ENCODE peak calls at places on chromosome 3, in six cellular contexts. M is SK-N-SH, T is ovary, O is A549, L is transverse colon, B is K562. C is an unnamed sample.
A peak's percentile ranks its signal among the peaks of the same experiment; 100 is the strongest.

GRCh38 chr3:12963869-12964712 is 109.1 kb downstream of the IQSEC1 start:
- DNase-seq in L (no peak), B (no peak), T (peak; percentile 58), O (no peak), M (no peak), C (peak; percentile 32)

GRCh38 chr3:172341482-172342059 is 106.7 kb downstream of the GHSR start:
- DNase-seq in B (peak; percentile 39), M (peak; percentile 54), L (no peak), T (no peak), O (peak; percentile 60), C (no peak)

GRCh38 chr3:52440671-52441070 is 4.2 kb downstream of the SEMA3G start:
- DNase-seq in O (no peak), T (no peak), M (no peak), L (no peak), B (no peak), C (no peak)

GRCh38 chr3:12954891-12955650 is 113.7 kb upstream of the RPL32 start:
- DNase-seq in M (peak; percentile 88), L (peak; percentile 86), O (no peak), B (no peak), T (peak; percentile 56), C (peak; percentile 65)

GRCh38 chr3:44903314-44903713 is 28.9 kb downstream of the TGM4 start:
- DNase-seq in T (no peak), B (no peak), M (no peak), O (no peak), L (no peak), C (no peak)

GRCh38 chr3:195356151-195357086 is 85.5 kb upstream of the XXYLT1 start:
- DNase-seq in O (no peak), L (no peak), B (no peak), T (peak; percentile 38), M (no peak), C (no peak)

GRCh38 chr3:86845731-86846130 is 145.2 kb downstream of the VGLL3 start:
- DNase-seq in L (no peak), O (no peak), B (no peak), T (no peak), M (no peak), C (no peak)

GRCh38 chr3:193593666-193594025 is 638 bp downstream of the OPA1 start:
- DNase-seq in M (peak; percentile 40), T (no peak), O (peak; percentile 7), L (no peak), B (peak; percentile 43), C (no peak)

GRCh38 chr3:192408721-192409151 is 318.6 kb downstream of the FGF12 start:
- DNase-seq in L (no peak), B (no peak), T (no peak), O (no peak), M (peak; percentile 9), C (no peak)

GRCh38 chr3:117349566-117349965 is 640.0 kb downstream of the TUSC7 start:
- DNase-seq in B (no peak), L (no peak), O (no peak), T (no peak), M (no peak), C (no peak)

GRCh38 chr3:18436213-18436612 is 11.1 kb upstream of the SATB1 start:
- DNase-seq in B (no peak), L (no peak), T (no peak), O (no peak), M (no peak), C (no peak)

GRCh38 chr3:112984485-112984884 is 6.3 kb upstream of the GTPBP8 start:
- DNase-seq in T (no peak), L (peak; percentile 31), O (no peak), B (no peak), M (no peak), C (no peak)

GRCh38 chr3:46370784-46371183 is at the start of gene CCR5:
- DNase-seq in L (no peak), B (no peak), T (no peak), M (no peak), O (no peak), C (no peak)

GRCh38 chr3:102530443-102531195 is 95.8 kb downstream of the ZPLD1 start:
- DNase-seq in M (no peak), O (peak; percentile 19), B (no peak), T (no peak), L (no peak), C (no peak)

GRCh38 chr3:48077835-48078234 is 61.6 kb upstream of the MAP4 start:
- DNase-seq in B (no peak), T (no peak), L (no peak), M (no peak), O (no peak), C (no peak)

GRCh38 chr3:11556851-11557644 is 86.7 kb downstream of the VGLL4 start:
- DNase-seq in T (peak; percentile 69), B (no peak), M (no peak), L (no peak), O (no peak), C (peak; percentile 57)

GRCh38 chr3:49244589-49245205 is 32.3 kb downstream of the C3orf62 start:
- DNase-seq in B (peak; percentile 13), T (no peak), L (no peak), O (peak; percentile 63), M (no peak), C (no peak)

GRCh38 chr3:123623346-123623880 is 38.6 kb upstream of the HACD2 start:
- DNase-seq in M (no peak), O (no peak), T (no peak), B (no peak), L (no peak), C (no peak)

GRCh38 chr3:9349321-9350117 is 13.3 kb upstream of the THUMPD3 start:
- DNase-seq in B (no peak), L (no peak), M (no peak), T (no peak), O (no peak), C (no peak)

GRCh38 chr3:113898892-113899291 is 48.9 kb upstream of the ZDHHC23 start:
- DNase-seq in L (no peak), T (no peak), B (no peak), M (no peak), O (no peak), C (no peak)

GRCh38 chr3:72042397-72043211 is 257.7 kb upstream of the PROK2 start:
- DNase-seq in L (no peak), O (no peak), M (no peak), B (peak; percentile 8), T (no peak), C (no peak)
- TF ChIP-seq EP300 in L (no peak), O (no peak), M (no peak), B (no peak), T (no peak), C (no peak)

DNA sequence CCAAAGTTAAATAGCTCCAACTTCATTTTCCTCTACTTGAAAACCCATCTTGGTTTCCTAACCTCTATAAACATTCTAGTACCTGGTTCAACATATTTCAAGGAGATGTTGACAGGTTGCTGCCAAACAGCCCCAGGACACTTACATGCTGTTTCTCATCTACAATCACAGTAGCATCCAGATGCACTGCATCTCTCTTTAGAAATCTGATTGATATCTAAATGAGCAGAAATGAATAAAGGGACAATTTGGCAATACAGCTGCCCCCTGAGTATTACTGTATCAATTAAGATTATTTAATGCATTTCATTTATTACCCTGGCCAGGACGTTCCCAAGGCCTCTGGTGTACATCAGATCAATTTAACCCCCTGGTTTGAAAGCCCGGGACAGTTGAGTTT is 74.0 kb downstream of the SSR3 start:
- DNase-seq in B (no peak), O (no peak), L (no peak), M (no peak), T (no peak), C (no peak)
- TF ChIP-seq EP300 in B (no peak), O (no peak), L (no peak), M (no peak), T (no peak), C (no peak)

GRCh38 chr3:5504135-5504534 is 316.6 kb downstream of the EDEM1 start:
- DNase-seq in O (no peak), T (no peak), B (no peak), L (no peak), M (no peak), C (no peak)

GRCh38 chr3:5510300-5510699 is 322.8 kb downstream of the EDEM1 start:
- DNase-seq in M (no peak), T (no peak), L (no peak), O (no peak), B (no peak), C (no peak)

GRCh38 chr3:5503136-5503535 is 315.6 kb downstream of the EDEM1 start:
- DNase-seq in O (no peak), T (no peak), M (no peak), L (no peak), B (no peak), C (no peak)

GRCh38 chr3:5505997-5506396 is 318.5 kb downstream of the EDEM1 start:
- DNase-seq in T (no peak), L (no peak), B (no peak), M (no peak), O (no peak), C (no peak)

DNA sequence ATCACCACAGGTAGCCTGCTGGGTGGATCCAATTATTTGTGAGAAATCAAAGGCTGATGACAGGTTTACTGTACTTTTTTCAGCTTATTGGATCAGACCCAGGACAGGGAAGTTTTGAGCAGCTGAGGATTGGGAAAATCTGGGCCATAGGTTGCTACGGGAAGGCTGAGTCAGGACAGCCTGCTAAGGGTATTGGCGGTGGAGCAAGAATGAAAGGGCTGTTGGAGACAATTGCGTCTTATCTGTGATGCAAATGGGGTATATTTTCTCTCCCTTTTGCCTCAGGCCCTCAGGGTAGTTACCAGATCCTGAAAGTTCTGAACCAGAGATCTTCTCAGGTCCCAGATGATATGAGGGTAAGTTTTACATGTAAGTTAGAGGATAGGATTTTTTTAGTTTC is 317.7 kb downstream of the EDEM1 start:
- DNase-seq in O (no peak), L (no peak), T (no peak), B (no peak), M (no peak), C (no peak)
- TF ChIP-seq EP300 in O (no peak), L (no peak), T (no peak), B (no peak), M (no peak), C (no peak)

DNA sequence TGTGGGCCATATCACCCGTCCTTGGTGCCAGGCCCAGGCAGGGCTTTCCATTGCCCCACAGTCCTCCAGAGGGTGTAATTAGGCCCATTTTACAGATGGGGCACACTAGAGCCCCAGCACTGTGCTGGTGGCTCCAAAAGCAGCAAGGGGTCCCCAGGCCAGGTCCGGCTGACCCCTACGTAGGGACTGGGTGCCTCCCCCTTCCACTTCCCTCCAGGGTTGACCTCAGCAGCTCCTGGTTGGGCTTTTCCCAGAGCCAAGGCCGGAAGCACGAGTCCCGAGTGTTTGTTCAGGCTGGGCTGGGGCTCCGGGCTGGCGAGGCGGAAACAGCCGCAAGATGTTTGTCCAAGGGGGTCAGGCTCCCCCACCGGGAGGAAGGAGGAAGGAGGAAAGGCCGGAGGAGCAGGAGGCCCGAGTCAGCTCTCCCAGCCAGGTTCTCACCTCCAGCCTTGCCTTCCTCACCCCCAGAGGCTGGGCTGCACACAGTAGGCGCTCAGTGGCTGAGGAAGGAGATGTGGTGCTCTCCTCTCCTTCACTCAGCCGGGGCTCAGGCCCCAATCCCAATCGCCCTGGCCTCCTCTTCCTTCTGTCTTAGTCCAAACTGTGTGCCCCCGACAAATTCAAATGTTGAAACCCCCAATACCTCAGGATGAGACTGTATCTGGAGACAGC is 17.1 kb upstream of the PLXND1 start:
- DNase-seq in T (peak; percentile 52), M (peak; percentile 27), L (peak; percentile 69), O (peak; percentile 36), B (no peak), C (no peak)
- TF ChIP-seq EP300 in T (no peak), M (no peak), L (no peak), O (no peak), B (no peak), C (no peak)

C was measured in tibial nerve.